ENCODE peak calls at places on chromosomes 3 and 15, in eight cellular contexts. D, A, K, J, G, M, L and X are unnamed samples.

GRCh38 chr15:72285927-72286516 is 13.7 kb upstream of the PARP6 start:
- DNase-seq in G (peak), K (peak), A (no peak), J (peak), L (peak), D (peak), M (peak), X (no peak)

GRCh38 chr15:44588541-44588940 is 51.6 kb downstream of the EIF3J start:
- DNase-seq in K (no peak), L (no peak), G (no peak), J (no peak), A (no peak), D (no peak), M (no peak), X (no peak)

GRCh38 chr15:60982249-60982932 is 246.7 kb downstream of the RORA start:
- DNase-seq in D (peak), A (no peak), K (no peak), M (no peak), L (peak), G (peak), J (no peak), X (no peak)

GRCh38 chr3:125010393-125010792 is 45.4 kb downstream of the HEG1 start:
- DNase-seq in A (no peak), G (no peak), D (no peak), M (no peak), L (no peak), K (no peak), J (no peak), X (no peak)

GRCh38 chr3:180804871-180805430 is 107.5 kb upstream of the FXR1 start:
- DNase-seq in K (no peak), L (peak), A (no peak), G (peak), D (peak), M (peak), J (peak), X (no peak)

GRCh38 chr3:151726016-151726415 is 7.7 kb upstream of the AADACL2 start:
- DNase-seq in A (no peak), G (no peak), K (no peak), M (peak), D (peak), L (peak), J (peak), X (no peak)

GRCh38 chr15:32730677-32731654 is 13.2 kb downstream of the GREM1 start:
- DNase-seq in D (peak), G (no peak), M (peak), K (peak), J (peak), L (no peak), A (no peak), X (no peak)

GRCh38 chr3:153232737-153233330 is 70.8 kb downstream of the RAP2B start:
- DNase-seq in A (no peak), M (peak), K (no peak), D (peak), L (peak), J (no peak), G (peak), X (no peak)

GRCh38 chr3:129161860-129162271 is 1.0 kb upstream of the ISY1 start:
- DNase-seq in D (no peak), J (peak), G (no peak), A (no peak), L (no peak), M (peak), K (no peak), X (no peak)

GRCh38 chr3:84223512-84223911 is 735.3 kb upstream of the CADM2 start:
- DNase-seq in K (no peak), L (no peak), A (no peak), J (no peak), G (no peak), M (no peak), D (no peak), X (no peak)

GRCh38 chr3:65666426-65667091 is 372.2 kb downstream of the MAGI1 start:
- DNase-seq in M (no peak), A (no peak), L (no peak), K (no peak), D (peak), J (no peak), G (no peak), X (no peak)

GRCh38 chr15:96409231-96410138 is 79.0 kb downstream of the NR2F2 start:
- DNase-seq in M (no peak), J (peak), K (no peak), L (no peak), D (peak), A (no peak), G (no peak), X (no peak)

GRCh38 chr3:118636841-118637240 is 397.8 kb downstream of the IGSF11 start:
- DNase-seq in G (no peak), M (no peak), J (no peak), K (no peak), A (no peak), D (no peak), L (no peak), X (no peak)

GRCh38 chr3:10170915-10171478 is 6.3 kb downstream of the IRAK2 start:
- DNase-seq in K (no peak), G (no peak), M (no peak), A (no peak), D (no peak), L (no peak), J (no peak), X (no peak)

GRCh38 chr3:67459131-67459530 is 195.3 kb downstream of the SUCLG2 start:
- DNase-seq in G (no peak), M (peak), D (no peak), A (no peak), J (no peak), K (no peak), L (no peak), X (no peak)

GRCh38 chr15:38944551-38944950 is 379.9 kb upstream of the RASGRP1 start:
- DNase-seq in G (no peak), D (no peak), J (no peak), M (no peak), A (no peak), K (no peak), L (no peak), X (no peak)

GRCh38 chr3:5197470-5198312 is 10.2 kb downstream of the EDEM1 start:
- DNase-seq in K (no peak), D (peak), J (peak), L (peak), M (peak), G (peak), A (no peak), X (no peak)

GRCh38 chr3:72145506-72146380 is 360.8 kb upstream of the PROK2 start:
- DNase-seq in M (peak), J (no peak), L (peak), A (no peak), D (peak), G (peak), K (no peak), X (no peak)

GRCh38 chr3:58963928-58964497 is 85.8 kb downstream of the CFAP20DC start:
- DNase-seq in D (no peak), G (peak), A (no peak), K (no peak), M (peak), J (no peak), L (peak), X (no peak)

GRCh38 chr3:143634427-143634826 is 213.8 kb downstream of the SLC9A9 start:
- DNase-seq in J (no peak), D (no peak), K (no peak), L (no peak), G (no peak), M (no peak), A (no peak), X (no peak)

GRCh38 chr3:94875149-94875548 is 812.3 kb downstream of the NSUN3 start:
- DNase-seq in G (no peak), K (peak), A (no peak), J (no peak), M (no peak), L (no peak), D (no peak), X (no peak)

GRCh38 chr3:52471371-52472238 is 16.2 kb downstream of the NISCH start:
- DNase-seq in G (peak), D (peak), K (peak), M (peak), J (no peak), L (peak), A (peak), X (no peak)

GRCh38 chr15:85479071-85479647 is 98.8 kb downstream of the AKAP13 start:
- DNase-seq in M (peak), K (no peak), G (peak), D (peak), J (no peak), A (no peak), L (peak), X (no peak)

GRCh38 chr15:88225484-88225883 is 31.1 kb downstream of the NTRK3 start:
- DNase-seq in G (no peak), D (no peak), K (no peak), A (no peak), J (peak), L (no peak), M (no peak), X (no peak)

GRCh38 chr15:37217567-37217966 is 117.2 kb upstream of the MEIS2 start:
- DNase-seq in J (no peak), L (no peak), D (no peak), G (no peak), M (peak), K (no peak), A (no peak), X (no peak)

GRCh38 chr3:98029083-98029482 is 6.0 kb downstream of the GABRR3 start:
- DNase-seq in L (no peak), D (no peak), J (no peak), A (no peak), K (no peak), M (no peak), G (no peak), X (no peak)

GRCh38 chr3:32873491-32874130 is 55.8 kb downstream of the TRIM71 start:
- DNase-seq in G (no peak), K (peak), J (no peak), L (no peak), M (no peak), A (no peak), D (no peak), X (no peak)

GRCh38 chr3:119702530-119703527 is at the start of gene CFAP91:
- DNase-seq in G (peak), D (peak), J (peak), K (peak), L (peak), A (peak), M (peak), X (peak)

GRCh38 chr3:66827726-66828125 is 170.4 kb upstream of the KBTBD8 start:
- DNase-seq in D (no peak), K (no peak), M (no peak), J (no peak), A (no peak), G (no peak), L (no peak), X (no peak)

GRCh38 chr3:52237659-52238172 is 1.2 kb downstream of the TWF2 start:
- DNase-seq in J (peak), M (peak), G (peak), D (peak), L (peak), A (peak), K (peak), X (no peak)

GRCh38 chr15:76163429-76164020 is 103.7 kb downstream of the TMEM266 start:
- DNase-seq in M (peak), K (peak), L (peak), D (peak), A (peak), J (no peak), G (peak), X (no peak)

GRCh38 chr15:32700501-32701150 is 17.2 kb upstream of the GREM1 start:
- DNase-seq in A (no peak), L (no peak), J (no peak), K (no peak), M (no peak), D (no peak), G (no peak), X (no peak)

GRCh38 chr3:77348244-77348855 is 308.5 kb downstream of the ROBO2 start:
- DNase-seq in L (no peak), D (peak), G (no peak), K (no peak), M (peak), A (no peak), J (peak), X (no peak)
- TF ChIP-seq CTCF in L (no peak), D (no peak), G (peak), K (peak), M (peak), A (no peak), J (peak), X (peak)

GRCh38 chr15:69760890-69761568 is 308.4 kb downstream of the RPLP1 start:
- DNase-seq in L (peak), G (peak), M (peak), A (peak), D (peak), K (no peak), J (no peak), X (no peak)

GRCh38 chr15:69766156-69766555 is 313.5 kb downstream of the RPLP1 start:
- DNase-seq in J (no peak), L (peak), G (no peak), D (no peak), M (no peak), K (no peak), A (no peak), X (no peak)

GRCh38 chr15:69758810-69759410 is 306.3 kb downstream of the RPLP1 start:
- DNase-seq in D (peak), A (no peak), L (peak), M (peak), J (no peak), K (no peak), G (peak), X (no peak)

GRCh38 chr15:69760263-69760855 is 307.7 kb downstream of the RPLP1 start:
- DNase-seq in M (peak), K (no peak), A (no peak), D (peak), J (no peak), G (peak), L (peak), X (no peak)

GRCh38 chr15:69762373-69763148 is 309.9 kb downstream of the RPLP1 start:
- DNase-seq in K (no peak), A (no peak), D (peak), L (no peak), G (no peak), J (peak), M (no peak), X (no peak)
- TF ChIP-seq CTCF in K (no peak), A (no peak), D (no peak), L (no peak), G (no peak), J (peak), M (no peak), X (peak)

DNA sequence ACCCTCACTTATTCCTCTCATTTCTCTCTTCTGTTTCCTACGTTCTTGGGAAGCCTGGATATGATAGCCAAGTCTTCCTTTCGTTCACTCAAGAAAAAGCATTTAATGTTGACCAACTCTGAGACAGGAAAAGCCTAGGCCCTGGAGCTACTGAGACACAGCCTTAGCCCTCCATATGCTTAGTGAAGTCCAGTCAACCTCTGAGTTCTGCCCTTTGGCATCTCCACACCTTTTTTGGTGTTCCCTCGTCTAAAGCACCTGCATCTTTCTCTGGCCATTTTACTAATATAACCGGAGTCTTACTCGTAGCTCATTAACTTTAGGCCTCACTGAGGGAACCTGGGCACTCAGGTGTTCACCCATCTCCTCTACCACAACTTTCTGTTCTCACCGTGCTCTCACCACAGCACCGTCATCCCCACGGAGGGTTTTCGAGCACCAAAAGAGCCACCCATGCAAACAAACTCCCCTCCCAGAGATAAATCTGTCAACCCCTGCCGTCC is 632 bp downstream of the MTHFS start:
- DNase-seq in M (no peak), A (no peak), K (no peak), L (peak), J (no peak), D (no peak), G (no peak), X (no peak)
- TF ChIP-seq CTCF in M (no peak), A (no peak), K (no peak), L (no peak), J (no peak), D (no peak), G (no peak), X (no peak)

DNA sequence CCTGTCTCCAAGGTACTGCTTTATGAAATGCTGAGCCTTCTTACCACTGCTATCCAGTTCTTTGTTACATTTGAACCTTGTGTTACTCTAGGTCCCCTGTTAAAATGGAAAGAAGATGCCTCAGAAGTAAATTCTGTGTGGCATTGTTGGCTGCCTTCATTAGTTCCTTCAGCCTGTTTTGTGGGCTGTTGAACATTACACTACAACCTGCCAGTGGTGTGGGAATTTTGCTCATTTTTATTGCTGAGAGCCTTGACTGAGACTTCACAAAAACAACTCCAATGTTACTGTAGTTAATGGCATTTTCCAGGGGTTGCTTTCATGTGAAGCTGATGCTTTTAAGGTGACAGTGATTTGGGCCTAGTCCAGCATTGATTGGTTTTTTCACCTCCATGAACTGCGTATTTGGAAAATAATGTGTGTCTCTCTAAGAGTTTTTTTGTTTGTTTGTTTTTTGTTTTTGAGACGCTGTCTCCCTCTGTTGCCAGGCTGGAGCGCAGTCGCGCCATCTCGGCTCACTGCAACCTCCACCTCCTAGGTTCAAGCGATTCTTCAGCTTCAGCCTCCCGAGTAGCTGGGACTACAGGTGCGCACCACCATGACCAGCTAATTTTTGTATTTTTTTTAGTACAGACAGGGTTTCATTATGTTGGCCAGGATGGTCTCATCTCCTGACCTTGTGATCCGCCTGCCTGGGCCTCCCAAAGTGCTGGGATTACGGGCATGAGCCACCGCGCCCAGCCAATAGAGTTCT is 4.3 kb downstream of the MAPK6 start:
- DNase-seq in M (no peak), D (no peak), J (no peak), K (no peak), L (no peak), A (no peak), G (no peak), X (no peak)
- TF ChIP-seq CTCF in M (no peak), D (no peak), J (no peak), K (no peak), L (no peak), A (no peak), G (no peak), X (no peak)

GRCh38 chr3:190053919-190054672 is 66.6 kb downstream of the P3H2 start:
- DNase-seq in A (no peak), D (peak), M (peak), K (no peak), G (peak), J (no peak), L (peak), X (no peak)
- TF ChIP-seq CTCF in A (no peak), D (peak), M (no peak), K (no peak), G (peak), J (no peak), L (peak), X (no peak)

GRCh38 chr3:177752841-177753240 is 555.6 kb upstream of the TBL1XR1 start:
- DNase-seq in K (no peak), A (no peak), G (no peak), J (no peak), D (no peak), L (no peak), M (no peak), X (no peak)

GRCh38 chr3:177753498-177754155 is 556.3 kb upstream of the TBL1XR1 start:
- DNase-seq in M (peak), K (no peak), J (no peak), L (peak), A (peak), G (no peak), D (peak), X (no peak)

GRCh38 chr3:177751770-177752169 is 554.5 kb upstream of the TBL1XR1 start:
- DNase-seq in D (peak), A (no peak), L (no peak), M (no peak), K (no peak), J (no peak), G (no peak), X (no peak)

GRCh38 chr3:177758131-177758530 is 560.8 kb upstream of the TBL1XR1 start:
- DNase-seq in D (peak), K (no peak), J (no peak), A (no peak), M (peak), L (peak), G (peak), X (no peak)

GRCh38 chr3:177754508-177754921 is 557.2 kb upstream of the TBL1XR1 start:
- DNase-seq in G (no peak), D (no peak), K (no peak), J (no peak), L (no peak), A (no peak), M (no peak), X (no peak)
- TF ChIP-seq CTCF in G (no peak), D (no peak), K (no peak), J (no peak), L (no peak), A (no peak), M (no peak), X (no peak)

DNA sequence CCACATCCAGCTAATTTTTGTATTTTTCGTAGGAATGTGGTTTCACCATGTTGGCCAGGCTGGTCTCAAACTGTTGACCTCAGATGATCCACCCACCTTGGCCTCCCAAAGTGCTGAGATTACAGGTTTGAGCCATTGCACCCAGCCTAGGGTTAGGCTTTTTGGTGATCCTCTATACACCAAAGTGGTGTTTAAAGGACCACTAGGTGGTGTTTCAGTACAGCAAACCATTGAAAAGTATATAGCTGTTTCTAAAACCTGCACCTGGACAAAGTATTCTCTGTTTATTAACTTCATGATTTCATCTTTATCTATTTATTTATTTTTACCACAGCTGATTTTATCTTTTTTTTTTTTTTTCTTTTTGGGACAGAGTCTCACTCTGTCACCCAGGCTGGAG is 68.4 kb downstream of the MINDY2 start:
- DNase-seq in M (peak), L (peak), J (peak), K (no peak), D (peak), A (no peak), G (peak), X (no peak)
- TF ChIP-seq CTCF in M (peak), L (peak), J (no peak), K (peak), D (peak), A (peak), G (peak), X (peak)

GRCh38 chr3:172310361-172310760 is 137.9 kb downstream of the GHSR start:
- DNase-seq in D (no peak), J (no peak), K (no peak), L (no peak), G (no peak), A (no peak), M (no peak), X (no peak)
- TF ChIP-seq CTCF in D (no peak), J (no peak), K (no peak), L (no peak), G (no peak), A (no peak), M (no peak), X (no peak)

GRCh38 chr15:65394936-65395335 is 17.1 kb upstream of the IGDCC3 start:
- DNase-seq in J (no peak), G (no peak), K (no peak), A (no peak), L (no peak), M (no peak), D (no peak), X (no peak)
- TF ChIP-seq CTCF in J (no peak), G (no peak), K (no peak), A (no peak), L (no peak), M (no peak), D (no peak), X (no peak)

DNA sequence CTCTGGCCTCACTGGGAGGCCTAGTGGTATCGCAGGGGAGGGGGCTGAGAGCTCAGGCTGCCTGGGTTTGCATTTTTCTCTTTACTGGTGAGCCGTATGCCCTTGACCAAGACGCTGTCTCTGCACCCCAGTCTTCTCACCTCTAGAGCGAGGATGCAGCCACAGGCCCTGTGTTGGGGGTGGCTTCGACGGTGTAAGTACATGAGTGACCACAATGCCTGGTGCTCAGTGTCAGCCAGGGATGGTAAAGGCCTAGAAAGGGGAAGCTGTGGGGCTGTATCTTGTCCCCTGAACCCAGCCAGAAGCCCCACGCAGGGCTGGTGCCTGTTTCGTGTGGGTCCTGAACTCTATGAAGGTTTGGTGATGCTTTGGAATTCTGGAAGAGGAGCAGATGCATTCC is 19.8 kb downstream of the SYNM start:
- DNase-seq in D (no peak), M (no peak), K (no peak), J (no peak), A (no peak), L (no peak), G (no peak), X (no peak)
- TF ChIP-seq CTCF in D (no peak), M (no peak), K (no peak), J (no peak), A (no peak), L (no peak), G (no peak), X (no peak)